ENCODE peak calls at places on chromosomes 5 and 9, in five cellular contexts. A is H9, N is H1, B is neuronal stem cell, S is mesenchymal stem cell. G is an unnamed sample.

GRCh38 chr9:98806394-98807069 is 938 bp upstream of the GALNT12 start:
- DNase-seq in A (no peak), N (no peak), B (no peak), S (no peak), G (no peak)

GRCh38 chr9:129032541-129033159 is 3.8 kb upstream of the MIGA2 start:
- DNase-seq in A (no peak), N (no peak), B (no peak), S (no peak), G (no peak)

GRCh38 chr5:16140944-16141343 is 38.6 kb downstream of the MARCHF11 start:
- DNase-seq in A (no peak), N (no peak), B (no peak), S (no peak), G (no peak)

GRCh38 chr5:57207681-57208080 is 33.8 kb downstream of the GPBP1 start:
- DNase-seq in A (no peak), N (no peak), B (no peak), S (no peak), G (no peak)

GRCh38 chr9:5274770-5275169 is 29.7 kb downstream of the RLN2 start:
- DNase-seq in A (no peak), N (no peak), B (no peak), S (no peak), G (no peak)

GRCh38 chr5:154325566-154325965 is 120.2 kb upstream of the SAP30L start:
- DNase-seq in A (no peak), N (no peak), B (no peak), S (no peak), G (no peak)

GRCh38 chr9:121876658-121877271 is 216.3 kb downstream of the TTLL11 start:
- DNase-seq in A (no peak), N (no peak), B (no peak), S (no peak), G (peak)

GRCh38 chr5:20157089-20157488 is 169.1 kb upstream of the CDH18 start:
- DNase-seq in A (no peak), N (no peak), B (no peak), S (peak), G (no peak)

GRCh38 chr5:93454896-93455295 is 126.1 kb downstream of the NR2F1-AS1 start:
- DNase-seq in A (no peak), N (no peak), B (no peak), S (no peak), G (no peak)

GRCh38 chr5:28896949-28897348 is 1858.6 kb upstream of the CDH9 start:
- DNase-seq in A (no peak), N (no peak), B (no peak), S (peak), G (no peak)

GRCh38 chr5:22852807-22853670 is at the start of gene CDH12:
- DNase-seq in A (peak), N (no peak), B (peak), S (peak), G (no peak)

GRCh38 chr9:105932276-105932675 is 237.9 kb downstream of the TMEM38B start:
- DNase-seq in A (no peak), N (no peak), B (no peak), S (no peak), G (no peak)

GRCh38 chr5:38208782-38209378 is 49.5 kb upstream of the EGFLAM start:
- DNase-seq in A (peak), N (no peak), B (peak), S (peak), G (peak)

GRCh38 chr9:87498816-87499454 is 1.3 kb downstream of the DAPK1 start:
- DNase-seq in A (peak), N (no peak), B (peak), S (no peak), G (no peak)

GRCh38 chr5:99088309-99088708 is 159.5 kb upstream of the CHD1 start:
- DNase-seq in A (no peak), N (no peak), B (no peak), S (peak), G (peak)

GRCh38 chr5:116626272-116626723 is 51.7 kb upstream of the SEMA6A start:
- DNase-seq in A (no peak), N (no peak), B (no peak), S (peak), G (peak)

GRCh38 chr5:13218518-13218917 is 726.0 kb downstream of the DNAH5 start:
- DNase-seq in A (peak), N (peak), B (no peak), S (no peak), G (no peak)

GRCh38 chr9:94213513-94214124 is 45.5 kb upstream of the ZNF169 start:
- DNase-seq in A (peak), N (peak), B (peak), S (peak), G (peak)

GRCh38 chr9:94207781-94208180 is 51.3 kb upstream of the ZNF169 start:
- DNase-seq in A (no peak), N (no peak), B (no peak), S (no peak), G (no peak)

GRCh38 chr9:94212091-94212490 is 47.0 kb upstream of the ZNF169 start:
- DNase-seq in A (no peak), N (no peak), B (no peak), S (peak), G (peak)

GRCh38 chr9:94212531-94212930 is 46.6 kb upstream of the ZNF169 start:
- DNase-seq in A (peak), N (peak), B (no peak), S (no peak), G (no peak)

GRCh38 chr9:94210616-94211603 is 48.2 kb upstream of the ZNF169 start:
- DNase-seq in A (no peak), N (no peak), B (no peak), S (no peak), G (peak)
- H2BK12ac ChIP-seq in A (no peak), N (no peak), B (no peak), S (no peak), G (no peak)

DNA sequence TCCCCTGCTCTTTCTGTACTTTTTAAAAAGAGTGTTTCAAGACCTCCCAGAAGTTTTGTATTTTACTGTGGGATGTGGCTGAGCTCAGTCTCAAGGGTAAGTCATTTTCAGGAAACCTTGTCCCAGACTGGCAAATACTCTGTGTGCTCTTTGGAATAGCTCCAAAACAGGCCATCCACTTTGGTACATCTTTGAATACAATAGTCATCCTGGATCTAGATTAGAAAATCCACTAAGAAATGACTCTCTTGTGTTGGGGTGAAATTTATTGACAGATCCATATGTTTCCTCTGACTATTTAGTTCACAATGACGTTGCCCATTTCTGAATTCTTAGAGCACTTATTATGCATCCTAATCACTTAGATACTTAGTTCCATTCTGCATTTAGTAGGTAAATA is 95.2 kb downstream of the PLCXD3 start:
- DNase-seq in A (no peak), N (no peak), B (no peak), S (no peak), G (no peak)
- H2BK5ac ChIP-seq in A (no peak), N (no peak), B (no peak), S (no peak), G (peak)

GRCh38 chr5:158064331-158065123 is 205.6 kb upstream of the CLINT1 start:
- DNase-seq in A (no peak), N (no peak), B (no peak), S (no peak), G (no peak)

GRCh38 chr5:158058208-158058607 is 199.3 kb upstream of the CLINT1 start:
- DNase-seq in A (no peak), N (no peak), B (no peak), S (no peak), G (peak)

GRCh38 chr5:158060216-158060615 is 201.3 kb upstream of the CLINT1 start:
- DNase-seq in A (no peak), N (no peak), B (no peak), S (no peak), G (no peak)

GRCh38 chr5:158061451-158061850 is 202.5 kb upstream of the CLINT1 start:
- DNase-seq in A (no peak), N (no peak), B (no peak), S (no peak), G (no peak)

GRCh38 chr5:158063052-158063451 is 204.1 kb upstream of the CLINT1 start:
- DNase-seq in A (no peak), N (no peak), B (no peak), S (no peak), G (no peak)
- H2BK12ac ChIP-seq in A (no peak), N (no peak), B (no peak), S (no peak), G (no peak)

GRCh38 chr5:101278917-101279316 is 375.8 kb upstream of the ST8SIA4 start:
- DNase-seq in A (no peak), N (no peak), B (no peak), S (no peak), G (no peak)
- H2BK5ac ChIP-seq in A (no peak), N (no peak), B (no peak), S (no peak), G (no peak)

GRCh38 chr5:123496892-123497291 is 15.1 kb upstream of the CSNK1G3 start:
- DNase-seq in A (no peak), N (no peak), B (no peak), S (no peak), G (no peak)

GRCh38 chr5:123505633-123506032 is 6.3 kb upstream of the CSNK1G3 start:
- DNase-seq in A (no peak), N (no peak), B (no peak), S (no peak), G (no peak)

GRCh38 chr5:123502120-123502519 is 9.9 kb upstream of the CSNK1G3 start:
- DNase-seq in A (no peak), N (no peak), B (no peak), S (no peak), G (no peak)

GRCh38 chr5:123503299-123503698 is 8.7 kb upstream of the CSNK1G3 start:
- DNase-seq in A (no peak), N (no peak), B (no peak), S (no peak), G (no peak)

GRCh38 chr5:123500476-123500875 is 11.5 kb upstream of the CSNK1G3 start:
- DNase-seq in A (no peak), N (no peak), B (no peak), S (no peak), G (no peak)
- H2BK12ac ChIP-seq in A (no peak), N (no peak), B (no peak), S (no peak), G (no peak)

GRCh38 chr5:157714480-157714879 is 16.7 kb upstream of the THG1L start:
- DNase-seq in A (no peak), N (no peak), B (no peak), S (no peak), G (no peak)
- H2BK5ac ChIP-seq in A (no peak), N (no peak), B (no peak), S (no peak), G (no peak)

DNA sequence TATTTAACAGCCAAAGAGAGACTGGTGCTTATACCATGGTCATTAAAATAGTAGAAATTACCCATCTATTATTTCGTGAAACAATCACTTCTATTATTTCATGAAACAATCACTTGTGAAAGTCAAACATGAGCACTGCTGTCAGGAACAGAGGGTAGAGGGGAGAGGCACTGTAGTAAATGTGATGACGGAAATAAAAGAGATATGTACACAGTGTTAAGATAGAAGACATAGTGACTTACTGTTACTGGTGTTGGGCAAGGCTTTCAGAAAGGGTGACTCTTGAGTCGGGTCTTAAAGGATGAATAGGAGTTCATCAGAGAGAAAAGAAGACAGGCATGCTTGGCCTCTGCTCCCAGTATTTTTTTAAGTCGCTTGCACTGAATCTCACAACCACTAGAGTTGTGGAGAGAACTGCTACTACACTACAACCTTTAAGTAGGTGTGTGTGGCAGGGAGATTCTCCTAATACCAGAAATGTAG is 162.6 kb upstream of the GNA14 start:
- DNase-seq in A (no peak), N (no peak), B (no peak), S (no peak), G (no peak)
- H2BK12ac ChIP-seq in A (no peak), N (no peak), B (no peak), S (no peak), G (no peak)

GRCh38 chr9:112050544-112051475 is 124.3 kb downstream of the SUSD1 start:
- DNase-seq in A (no peak), N (no peak), B (no peak), S (peak), G (no peak)

GRCh38 chr9:112049834-112050516 is 125.1 kb downstream of the SUSD1 start:
- DNase-seq in A (no peak), N (no peak), B (no peak), S (no peak), G (no peak)

GRCh38 chr9:112048924-112049785 is 125.9 kb downstream of the SUSD1 start:
- DNase-seq in A (no peak), N (no peak), B (no peak), S (no peak), G (no peak)

GRCh38 chr9:112046181-112046580 is 128.9 kb downstream of the SUSD1 start:
- DNase-seq in A (no peak), N (no peak), B (no peak), S (peak), G (no peak)

DNA sequence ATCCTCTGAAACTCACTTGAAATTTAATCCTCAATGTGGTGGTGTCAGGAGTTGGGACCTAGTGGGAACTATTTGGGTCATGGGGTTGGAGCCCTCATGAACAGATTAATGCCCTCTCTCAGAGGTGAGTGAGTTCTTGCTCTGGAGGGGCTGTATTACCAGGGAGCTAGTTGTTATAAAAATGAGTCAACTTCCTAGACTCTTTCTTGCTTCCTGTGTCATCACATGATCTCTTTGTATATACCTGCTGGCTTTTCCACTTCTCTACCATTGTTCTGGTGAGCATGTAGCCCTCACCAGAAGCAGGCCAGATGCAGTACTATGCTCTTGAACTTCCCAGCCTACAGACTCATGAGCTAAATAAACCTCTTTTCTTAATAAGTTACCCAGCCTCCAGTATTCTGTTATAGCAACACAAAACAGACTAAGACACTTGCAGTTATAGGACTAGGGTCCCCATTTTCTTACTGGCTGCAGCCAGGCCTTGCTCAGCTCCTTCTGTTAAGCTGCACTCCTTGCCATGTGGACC is 127.5 kb downstream of the SUSD1 start:
- DNase-seq in A (no peak), N (no peak), B (no peak), S (no peak), G (no peak)
- H2BK5ac ChIP-seq in A (no peak), N (no peak), B (no peak), S (no peak), G (no peak)

GRCh38 chr9:112647596-112647995 is 70.3 kb downstream of the INIP start:
- DNase-seq in A (no peak), N (no peak), B (no peak), S (no peak), G (peak)
- H2BK12ac ChIP-seq in A (no peak), N (no peak), B (no peak), S (no peak), G (no peak)

G was measured in trophoblast cell.